ENCODE peak calls at places on chromosomes 3 and 15, in ten cellular contexts. P, W, O, C, T, B, V, L, A and J are unnamed samples.
A peak's percentile ranks its signal among the peaks of the same experiment; 100 is the strongest.

GRCh38 chr3:126476166-126476975 is 680 bp upstream of the ZXDC start:
- DNase-seq in P (no peak), W (peak; percentile 17), O (no peak), C (peak; percentile 72), T (no peak), B (no peak), V (peak; percentile 86), L (no peak), A (no peak), J (peak; percentile 65)

GRCh38 chr3:98823791-98824190 is 60.7 kb downstream of the ST3GAL6 start:
- DNase-seq in P (no peak), W (no peak), O (no peak), C (no peak), T (no peak), B (no peak), V (no peak), L (no peak), A (no peak), J (no peak)

GRCh38 chr3:46970391-46971091 is 6.0 kb downstream of the CCDC12 start:
- DNase-seq in P (peak; percentile 96), W (no peak), O (no peak), C (no peak), T (no peak), B (no peak), V (no peak), L (no peak), A (no peak), J (peak; percentile 40)

GRCh38 chr3:193016437-193016887 is 98.8 kb upstream of the MB21D2 start:
- DNase-seq in P (no peak), W (no peak), O (no peak), C (no peak), T (no peak), B (no peak), V (no peak), L (no peak), A (no peak), J (peak; percentile 46)

GRCh38 chr3:47475029-47475569 is 642 bp downstream of the SCAP start:
- DNase-seq in P (peak; percentile 25), W (peak; percentile 36), O (no peak), C (no peak), T (peak; percentile 14), B (peak; percentile 50), V (no peak), L (no peak), A (no peak), J (no peak)

GRCh38 chr3:86239956-86240355 is 751.0 kb downstream of the VGLL3 start:
- DNase-seq in P (no peak), W (no peak), O (no peak), C (no peak), T (no peak), B (no peak), V (no peak), L (no peak), A (no peak), J (no peak)

GRCh38 chr3:151772825-151773480 is 39.2 kb downstream of the AADACL2 start:
- DNase-seq in P (no peak), W (no peak), O (no peak), C (no peak), T (no peak), B (no peak), V (no peak), L (no peak), A (no peak), J (no peak)

GRCh38 chr3:10011644-10012043 is 14.6 kb upstream of the FANCD2 start:
- DNase-seq in P (no peak), W (no peak), O (no peak), C (no peak), T (no peak), B (no peak), V (no peak), L (no peak), A (no peak), J (no peak)

GRCh38 chr3:118472586-118472985 is 562.1 kb downstream of the IGSF11 start:
- DNase-seq in P (no peak), W (no peak), O (no peak), C (no peak), T (no peak), B (no peak), V (no peak), L (no peak), A (no peak), J (no peak)

GRCh38 chr3:94862703-94863102 is 799.8 kb downstream of the NSUN3 start:
- DNase-seq in P (peak; percentile 25), W (no peak), O (no peak), C (peak; percentile 10), T (no peak), B (peak; percentile 27), V (no peak), L (no peak), A (no peak), J (no peak)

GRCh38 chr15:99021669-99022068 is 14.1 kb upstream of the PGPEP1L start:
- DNase-seq in P (no peak), W (no peak), O (no peak), C (no peak), T (no peak), B (no peak), V (no peak), L (no peak), A (no peak), J (no peak)

GRCh38 chr15:68817304-68818087 is 3.2 kb downstream of the ANP32A start:
- DNase-seq in P (peak; percentile 37), W (peak; percentile 61), O (peak; percentile 84), C (peak; percentile 60), T (peak; percentile 79), B (peak; percentile 76), V (no peak), L (no peak), A (peak; percentile 68), J (peak; percentile 81)

GRCh38 chr3:15812183-15812582 is 14.4 kb upstream of the ANKRD28 start:
- DNase-seq in P (no peak), W (no peak), O (no peak), C (peak; percentile 37), T (no peak), B (peak; percentile 21), V (no peak), L (no peak), A (no peak), J (no peak)

DNA sequence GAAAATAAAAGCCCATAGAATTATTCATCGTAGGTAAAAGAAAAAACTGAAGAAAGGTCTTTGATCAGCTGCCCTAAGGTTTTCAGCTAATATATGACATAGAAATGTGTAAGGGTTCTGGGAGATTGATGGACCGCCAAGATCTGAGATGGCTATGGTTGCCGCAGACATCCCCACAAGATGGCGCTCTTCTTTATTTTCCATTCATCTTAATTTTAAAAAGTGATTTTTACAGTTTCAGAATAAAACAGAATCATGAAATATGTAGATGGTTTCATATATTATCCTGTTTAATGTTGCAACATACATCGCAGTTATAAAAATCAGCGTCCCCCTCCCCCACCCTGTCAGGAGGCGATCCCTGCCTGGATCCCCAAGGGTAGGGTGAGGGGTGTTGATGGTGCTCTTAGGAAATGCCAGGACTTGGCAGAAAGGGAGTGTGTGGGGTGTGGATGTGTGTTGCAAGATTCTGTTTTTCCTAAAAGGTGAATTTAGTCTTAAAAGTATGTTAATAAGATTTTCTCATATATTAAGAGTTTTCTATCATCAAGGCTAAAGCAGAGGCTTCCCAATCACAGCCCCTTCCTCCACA is 68.8 kb downstream of the ANXA2 start:
- DNase-seq in P (no peak), W (peak; percentile 55), O (no peak), C (no peak), T (no peak), B (peak; percentile 36), V (no peak), L (no peak), A (no peak), J (no peak)
- TF ChIP-seq EP300 in P (no peak), W (no peak), O (no peak), C (no peak), T (no peak), B (no peak), V (no peak), L (no peak), A (no peak), J (no peak)

GRCh38 chr3:184338538-184338945 is 1.1 kb downstream of the FAM131A start:
- DNase-seq in P (no peak), W (no peak), O (peak; percentile 96), C (no peak), T (peak; percentile 66), B (peak; percentile 97), V (no peak), L (no peak), A (peak; percentile 96), J (peak; percentile 57)
- TF ChIP-seq EP300 in P (no peak), W (no peak), O (no peak), C (no peak), T (no peak), B (no peak), V (no peak), L (no peak), A (no peak), J (no peak)

GRCh38 chr15:57335326-57336118 is 40.8 kb upstream of the CGNL1 start:
- DNase-seq in P (no peak), W (no peak), O (no peak), C (no peak), T (no peak), B (no peak), V (no peak), L (no peak), A (no peak), J (no peak)

GRCh38 chr15:57343526-57343925 is 32.8 kb upstream of the CGNL1 start:
- DNase-seq in P (no peak), W (no peak), O (no peak), C (no peak), T (no peak), B (no peak), V (no peak), L (no peak), A (no peak), J (no peak)

GRCh38 chr15:57340673-57341259 is 35.5 kb upstream of the CGNL1 start:
- DNase-seq in P (peak; percentile 42), W (peak; percentile 72), O (no peak), C (peak; percentile 50), T (peak; percentile 51), B (peak; percentile 72), V (no peak), L (peak; percentile 15), A (peak; percentile 60), J (peak; percentile 58)

GRCh38 chr15:57343018-57343417 is 33.3 kb upstream of the CGNL1 start:
- DNase-seq in P (no peak), W (no peak), O (no peak), C (no peak), T (no peak), B (no peak), V (no peak), L (no peak), A (no peak), J (no peak)

GRCh38 chr15:57339321-57339720 is 37.0 kb upstream of the CGNL1 start:
- DNase-seq in P (no peak), W (no peak), O (no peak), C (no peak), T (no peak), B (no peak), V (no peak), L (no peak), A (no peak), J (no peak)
- TF ChIP-seq EP300 in P (no peak), W (no peak), O (no peak), C (no peak), T (no peak), B (no peak), V (no peak), L (no peak), A (no peak), J (no peak)

DNA sequence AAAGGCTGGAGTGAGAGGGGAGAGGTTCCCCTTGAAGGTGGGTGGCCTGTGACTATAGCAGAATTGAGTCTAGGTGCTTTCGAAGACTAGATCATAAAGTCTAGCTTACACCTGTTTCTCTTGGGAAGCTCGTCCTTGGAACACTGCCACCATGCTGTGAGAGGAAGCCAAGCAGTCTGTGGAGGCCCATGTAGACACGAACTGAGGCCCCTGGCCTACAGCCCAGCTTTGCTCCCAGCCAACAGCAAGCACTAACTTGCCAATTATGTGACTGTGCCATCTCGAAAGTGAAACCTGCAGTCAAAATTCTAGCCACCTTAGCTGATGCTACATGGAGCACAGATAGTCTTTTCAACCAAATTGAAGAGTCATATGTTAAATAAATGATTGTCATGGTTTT is 190.5 kb upstream of the NECTIN3 start:
- DNase-seq in P (peak; percentile 63), W (no peak), O (peak; percentile 87), C (no peak), T (peak; percentile 65), B (peak; percentile 25), V (no peak), L (no peak), A (peak; percentile 18), J (peak; percentile 89)
- TF ChIP-seq EP300 in P (no peak), W (no peak), O (no peak), C (no peak), T (no peak), B (no peak), V (no peak), L (no peak), A (no peak), J (no peak)